ENCODE peak calls at places on chromosomes 7 and 10, in five cellular contexts. U is right cardiac atrium; D is HCT116; S is uterus; G is CD8-positive, alpha-beta T cell. H is an unnamed sample.
A peak's percentile ranks its signal among the peaks of the same experiment; 100 is the strongest.

GRCh38 chr7:155597753-155598140 is 46.7 kb upstream of the RBM33 start:
- DNase-seq in U (no peak), D (no peak), S (no peak), G (no peak), H (no peak)

GRCh38 chr10:95260397-95260881 is 30.4 kb downstream of the PDLIM1 start:
- DNase-seq in U (no peak), D (no peak), S (no peak), G (no peak), H (no peak)

GRCh38 chr10:28459453-28460144 is 73.3 kb upstream of the WAC start:
- DNase-seq in U (no peak), D (no peak), S (no peak), G (no peak), H (no peak)

GRCh38 chr10:6781133-6781770 is 201.2 kb upstream of the PRKCQ start:
- DNase-seq in U (no peak), D (no peak), S (no peak), G (no peak), H (no peak)

GRCh38 chr7:38306136-38306535 is 32.7 kb upstream of the TARP start:
- DNase-seq in U (no peak), D (no peak), S (no peak), G (no peak), H (no peak)

GRCh38 chr10:14625210-14625621 is 149.5 kb downstream of the FAM107B start:
- DNase-seq in U (no peak), D (no peak), S (no peak), G (no peak), H (no peak)

GRCh38 chr10:69537449-69537848 is 35.8 kb downstream of the NEUROG3 start:
- DNase-seq in U (no peak), D (no peak), S (no peak), G (no peak), H (no peak)

GRCh38 chr10:130357226-130357625 is 221.0 kb downstream of the GLRX3 start:
- DNase-seq in U (no peak), D (no peak), S (no peak), G (no peak), H (no peak)

GRCh38 chr7:5750026-5750425 is 31.4 kb downstream of the RNF216 start:
- DNase-seq in U (no peak), D (no peak), S (no peak), G (no peak), H (no peak)

GRCh38 chr10:108782411-108782810 is 1140.9 kb downstream of the XPNPEP1 start:
- DNase-seq in U (no peak), D (no peak), S (no peak), G (no peak), H (no peak)

GRCh38 chr7:50085344-50085743 is 7.7 kb downstream of the ZPBP start:
- DNase-seq in U (peak; percentile 52), D (no peak), S (no peak), G (no peak), H (no peak)

GRCh38 chr10:113087082-113088029 is 137.3 kb downstream of the TCF7L2 start:
- DNase-seq in U (peak; percentile 69), D (peak; percentile 100), S (peak; percentile 86), G (no peak), H (no peak)

GRCh38 chr10:102565793-102566192 is 62.0 kb downstream of the SUFU start:
- DNase-seq in U (no peak), D (no peak), S (no peak), G (no peak), H (no peak)

GRCh38 chr7:117323877-117324699 is 1.2 kb upstream of the WNT2 start:
- DNase-seq in U (peak; percentile 87), D (no peak), S (peak; percentile 76), G (no peak), H (no peak)

GRCh38 chr10:133422821-133423771 is 1.3 kb downstream of the SPRN start:
- DNase-seq in U (peak; percentile 57), D (no peak), S (no peak), G (no peak), H (no peak)

GRCh38 chr7:102469972-102470825 is 5.4 kb downstream of the LRWD1 start:
- DNase-seq in U (peak; percentile 60), D (no peak), S (no peak), G (no peak), H (no peak)

GRCh38 chr7:42143605-42144252 is 93.3 kb downstream of the GLI3 start:
- DNase-seq in U (no peak), D (no peak), S (no peak), G (no peak), H (no peak)

GRCh38 chr7:16914771-16915170 is 33.0 kb upstream of the AGR3 start:
- DNase-seq in U (no peak), D (no peak), S (no peak), G (no peak), H (no peak)

GRCh38 chr10:98242823-98243222 is 25.2 kb downstream of the LOXL4 start:
- DNase-seq in U (no peak), D (no peak), S (no peak), G (no peak), H (no peak)

GRCh38 chr7:113175525-113176097 is 57.3 kb upstream of the SMIM30 start:
- DNase-seq in U (no peak), D (no peak), S (no peak), G (no peak), H (no peak)

GRCh38 chr10:36885746-36886145 is 239.7 kb upstream of the ANKRD30A start:
- DNase-seq in U (no peak), D (no peak), S (no peak), G (no peak), H (no peak)
- H3K9me3 ChIP-seq in U (no peaks in the 10 kb centered on the region), D (no peaks in the 10 kb centered on the region), S (no peaks in the 10 kb centered on the region), G (no peaks in the 10 kb centered on the region), H (no peaks in the 10 kb centered on the region)

GRCh38 chr7:126213876-126214275 is 1038.9 kb downstream of the GRM8 start:
- DNase-seq in U (no peak), D (no peak), S (no peak), G (no peak), H (no peak)

GRCh38 chr7:126210707-126211106 is 1042.0 kb downstream of the GRM8 start:
- DNase-seq in U (no peak), D (no peak), S (no peak), G (no peak), H (no peak)

DNA sequence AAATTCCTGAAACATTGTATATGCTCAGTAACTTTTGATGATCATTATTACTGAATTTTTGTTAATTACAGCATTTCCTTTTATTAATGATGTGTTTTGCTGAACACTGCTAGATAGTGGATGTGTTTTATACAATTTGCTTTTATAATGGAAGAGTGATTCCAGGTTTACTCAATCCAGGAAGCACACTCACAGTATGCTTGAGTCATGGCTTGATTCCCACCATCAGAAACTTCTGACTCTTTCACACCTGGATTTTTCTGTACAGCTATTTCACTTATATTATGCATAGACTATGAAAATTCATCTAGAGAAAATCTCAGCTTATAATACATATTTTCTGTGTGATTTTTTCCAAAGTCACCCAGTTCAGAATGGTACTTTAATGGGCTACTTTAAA is 1040.9 kb downstream of the GRM8 start:
- DNase-seq in U (no peak), D (no peak), S (no peak), G (no peak), H (no peak)
- H3K9me3 ChIP-seq in U (no peaks in the 10 kb centered on the region), D (no peaks in the 10 kb centered on the region), S (no peaks in the 10 kb centered on the region), G (no peaks in the 10 kb centered on the region), H (no peaks in the 10 kb centered on the region)

GRCh38 chr7:44145969-44146897 is 5.1 kb upstream of the MYL7 start:
- DNase-seq in U (peak; percentile 96), D (peak; percentile 41), S (peak; percentile 89), G (peak; percentile 70), H (peak; percentile 67)

GRCh38 chr7:44145419-44145968 is 4.4 kb upstream of the MYL7 start:
- DNase-seq in U (peak; percentile 75), D (no peak), S (no peak), G (peak; percentile 66), H (peak; percentile 41)

GRCh38 chr7:44143606-44144250 is 2.6 kb upstream of the MYL7 start:
- DNase-seq in U (no peak), D (no peak), S (no peak), G (no peak), H (no peak)

GRCh38 chr7:44144426-44144967 is 3.4 kb upstream of the MYL7 start:
- DNase-seq in U (no peak), D (no peak), S (no peak), G (no peak), H (no peak)

DNA sequence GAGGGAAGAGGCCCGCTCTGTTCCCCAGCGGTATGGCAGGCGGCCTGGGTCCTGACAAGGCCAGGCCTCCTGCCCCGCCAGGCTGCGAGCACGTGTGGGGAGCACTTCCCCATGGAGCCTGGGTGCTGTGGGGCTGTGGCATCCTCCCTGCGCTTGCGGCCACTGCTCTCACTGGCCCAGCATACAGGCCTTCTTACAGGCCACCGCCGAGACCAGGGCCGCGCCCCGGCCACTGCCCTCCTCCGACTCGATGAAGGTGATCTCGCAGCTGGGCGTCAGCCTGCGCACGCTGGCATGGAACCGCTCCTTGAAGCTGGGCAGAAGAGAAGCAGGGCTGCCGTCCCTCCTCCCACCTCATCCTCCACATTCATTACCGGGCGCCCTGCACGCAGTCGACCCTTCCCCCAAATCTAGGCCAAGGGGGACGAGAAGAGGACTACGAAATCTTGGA is 3.9 kb upstream of the MYL7 start:
- DNase-seq in U (no peak), D (no peak), S (no peak), G (no peak), H (no peak)
- H3K9me3 ChIP-seq in U (no peaks in the 10 kb centered on the region), D (no peaks in the 10 kb centered on the region), S (no peaks in the 10 kb centered on the region), G (no peaks in the 10 kb centered on the region), H (no peaks in the 10 kb centered on the region)

DNA sequence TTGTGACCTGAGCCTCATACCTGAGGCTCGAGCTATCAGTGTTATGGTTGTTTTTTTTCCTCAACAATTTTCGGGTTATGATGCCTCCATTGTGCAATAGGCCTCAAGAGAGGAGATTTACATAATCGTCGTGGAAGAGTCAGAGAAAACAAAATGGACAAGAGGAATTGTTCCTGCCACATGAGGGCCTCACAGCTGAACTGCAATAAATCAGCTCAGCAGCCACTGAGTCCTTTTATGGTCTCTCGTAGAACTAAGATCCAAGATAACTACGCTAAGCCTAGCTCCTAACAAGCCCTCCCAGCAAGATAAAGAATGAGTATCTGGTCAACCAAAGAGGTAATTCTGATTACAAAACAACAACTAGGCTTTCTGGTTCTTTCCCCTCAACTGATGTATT is 336.8 kb downstream of the WDR11 start:
- DNase-seq in U (no peak), D (no peak), S (peak; percentile 63), G (no peak), H (no peak)
- H3K9me3 ChIP-seq in U (no peaks in the 10 kb centered on the region), D (no peaks in the 10 kb centered on the region), S (no peaks in the 10 kb centered on the region), G (no peaks in the 10 kb centered on the region), H (no peaks in the 10 kb centered on the region)

GRCh38 chr10:38184477-38184876 is 90.3 kb downstream of the ZNF37A start:
- DNase-seq in U (no peak), D (no peak), S (no peak), G (no peak), H (no peak)
- H3K9me3 ChIP-seq in U (no peaks in the 10 kb centered on the region), D (no peaks in the 10 kb centered on the region), S (no peaks in the 10 kb centered on the region), G (no peaks in the 10 kb centered on the region), H (no peaks in the 10 kb centered on the region)

GRCh38 chr10:126957111-126957510 is 51.9 kb downstream of the DOCK1 start:
- DNase-seq in U (no peak), D (no peak), S (no peak), G (no peak), H (no peak)

GRCh38 chr10:126953886-126954285 is 48.7 kb downstream of the DOCK1 start:
- DNase-seq in U (no peak), D (no peak), S (no peak), G (no peak), H (no peak)

GRCh38 chr10:126955934-126956711 is 50.9 kb downstream of the DOCK1 start:
- DNase-seq in U (no peak), D (no peak), S (no peak), G (no peak), H (no peak)

GRCh38 chr10:126956712-126957108 is 51.5 kb downstream of the DOCK1 start:
- DNase-seq in U (no peak), D (no peak), S (no peak), G (no peak), H (no peak)

GRCh38 chr10:126955396-126955795 is 50.2 kb downstream of the DOCK1 start:
- DNase-seq in U (no peak), D (no peak), S (no peak), G (no peak), H (no peak)
- H3K9me3 ChIP-seq in U (no peaks in the 10 kb centered on the region), D (peaks cover 12% of the 10 kb centered on the region), S (no peaks in the 10 kb centered on the region), G (no peaks in the 10 kb centered on the region), H (peaks cover 3% of the 10 kb centered on the region)